ENCODE peak calls at places on chromosome 1, in eight cellular contexts. E is heart right ventricle; V is OCI-LY7; C is CD8-positive, alpha-beta memory T cell; L is naive B cell; Q is T-helper 1 cell; T is endothelial cell; S is body of pancreas. H is an unnamed sample.

GRCh38 chr1:64878931-64879710 is 87.2 kb downstream of the JAK1 start:
- DNase-seq in E (no peak), V (no peak), C (no peak), L (no peak), Q (no peak), T (no peak), S (no peak), H (no peak)

GRCh38 chr1:33346921-33347649 is 26.2 kb upstream of the A3GALT2 start:
- DNase-seq in E (peak; percentile 83), V (no peak), C (no peak), L (no peak), Q (no peak), T (peak; percentile 57), S (peak; percentile 83), H (peak; percentile 31)

GRCh38 chr1:157000686-157001085 is 44.9 kb downstream of the ARHGEF11 start:
- DNase-seq in E (no peak), V (no peak), C (no peak), L (no peak), Q (no peak), T (no peak), S (no peak), H (no peak)

GRCh38 chr1:43439781-43440180 is 13.9 kb downstream of the HYI start:
- DNase-seq in E (no peak), V (no peak), C (no peak), L (no peak), Q (no peak), T (no peak), S (no peak), H (no peak)

GRCh38 chr1:20735581-20736111 is 3.1 kb upstream of the SH2D5 start:
- DNase-seq in E (no peak), V (no peak), C (no peak), L (no peak), Q (no peak), T (no peak), S (no peak), H (no peak)

GRCh38 chr1:234478481-234479309 is at the start of gene TARBP1:
- DNase-seq in E (peak; percentile 47), V (peak; percentile 90), C (peak; percentile 77), L (peak; percentile 78), Q (peak; percentile 50), T (peak; percentile 77), S (peak; percentile 69), H (peak; percentile 73)

GRCh38 chr1:179080866-179081695 is 789 bp upstream of the TOR3A start:
- DNase-seq in E (no peak), V (peak; percentile 38), C (peak; percentile 70), L (peak; percentile 85), Q (peak; percentile 50), T (peak; percentile 33), S (no peak), H (peak; percentile 59)

GRCh38 chr1:197637406-197637805 is 137.9 kb downstream of the DENND1B start:
- DNase-seq in E (no peak), V (no peak), C (no peak), L (no peak), Q (no peak), T (no peak), S (no peak), H (no peak)

GRCh38 chr1:201597551-201598230 is 58.8 kb downstream of the NAV1 start:
- DNase-seq in E (peak; percentile 56), V (no peak), C (no peak), L (no peak), Q (no peak), T (peak; percentile 69), S (peak; percentile 100), H (no peak)

H was measured in activated CD8-positive, alpha-beta T cell treated with anti-CD3 and anti-CD28 coated beads, Interleukin-2, amount 10 ng/mL, durations not matched to agents 7 days and 5 days.